ENCODE peak calls at places on chromosomes 2 and 18, in eight cellular contexts. One of them, this sample, is unnamed.
A peak's percentile ranks its signal among the peaks of the same experiment; 100 is the strongest.

GRCh38 chr18:77017355-77017754 is 115.2 kb downstream of the MBP start:
- DNase-seq in sigmoid colon: no peak
- DNase-seq in K562: no peak
- DNase-seq in prostate gland: no peak
- DNase-seq in GM12892: no peak
- DNase-seq in vagina: no peak
- DNase-seq in HepG2: no peak
- DNase-seq in HCT116: no peak
- DNase-seq in this sample: no peak

GRCh38 chr2:73938761-73939352 is 12.2 kb downstream of the DGUOK start:
- DNase-seq in sigmoid colon: no peak
- DNase-seq in K562: no peak
- DNase-seq in prostate gland: no peak
- DNase-seq in GM12892: no peak
- DNase-seq in vagina: no peak
- DNase-seq in HepG2: no peak
- DNase-seq in HCT116: no peak
- DNase-seq in this sample: no peak

GRCh38 chr18:923144-923543 is 18.5 kb downstream of the ADCYAP1 start:
- DNase-seq in sigmoid colon: no peak
- DNase-seq in K562: no peak
- DNase-seq in prostate gland: no peak
- DNase-seq in GM12892: no peak
- DNase-seq in vagina: no peak
- DNase-seq in HepG2: peak; percentile 58
- DNase-seq in HCT116: no peak
- DNase-seq in this sample: no peak

GRCh38 chr2:24820175-24820513 is 26.9 kb downstream of the CENPO start:
- DNase-seq in sigmoid colon: no peak
- DNase-seq in K562: no peak
- DNase-seq in prostate gland: no peak
- DNase-seq in GM12892: peak; percentile 13
- DNase-seq in vagina: no peak
- DNase-seq in HepG2: no peak
- DNase-seq in HCT116: no peak
- DNase-seq in this sample: no peak

GRCh38 chr2:135030826-135031225 is 16.4 kb downstream of the MAP3K19 start:
- DNase-seq in sigmoid colon: no peak
- DNase-seq in K562: peak; percentile 19
- DNase-seq in prostate gland: no peak
- DNase-seq in GM12892: no peak
- DNase-seq in vagina: no peak
- DNase-seq in HepG2: peak; percentile 41
- DNase-seq in HCT116: no peak
- DNase-seq in this sample: no peak

GRCh38 chr2:232341061-232341738 is 37.4 kb upstream of the ALPP start:
- DNase-seq in sigmoid colon: peak; percentile 54
- DNase-seq in K562: no peak
- DNase-seq in prostate gland: no peak
- DNase-seq in GM12892: no peak
- DNase-seq in vagina: no peak
- DNase-seq in HepG2: no peak
- DNase-seq in HCT116: no peak
- DNase-seq in this sample: peak; percentile 2

GRCh38 chr2:20350105-20350712 is 435 bp downstream of the PUM2 start:
- DNase-seq in sigmoid colon: peak; percentile 73
- DNase-seq in K562: peak; percentile 81
- DNase-seq in prostate gland: peak; percentile 38
- DNase-seq in GM12892: peak; percentile 50
- DNase-seq in vagina: no peak
- DNase-seq in HepG2: peak; percentile 38
- DNase-seq in HCT116: no peak
- DNase-seq in this sample: peak; percentile 93

GRCh38 chr2:196336715-196337617 is 165.6 kb upstream of the STK17B start:
- DNase-seq in sigmoid colon: no peak
- DNase-seq in K562: peak; percentile 44
- DNase-seq in prostate gland: no peak
- DNase-seq in GM12892: no peak
- DNase-seq in vagina: no peak
- DNase-seq in HepG2: peak; percentile 10
- DNase-seq in HCT116: no peak
- DNase-seq in this sample: no peak

GRCh38 chr2:38464971-38465788 is 88.1 kb upstream of the ATL2 start:
- DNase-seq in sigmoid colon: no peak
- DNase-seq in K562: no peak
- DNase-seq in prostate gland: no peak
- DNase-seq in GM12892: no peak
- DNase-seq in vagina: no peak
- DNase-seq in HepG2: no peak
- DNase-seq in HCT116: no peak
- DNase-seq in this sample: no peak

GRCh38 chr2:206031162-206031784 is 54.7 kb downstream of the INO80D start:
- DNase-seq in sigmoid colon: no peak
- DNase-seq in K562: no peak
- DNase-seq in prostate gland: no peak
- DNase-seq in GM12892: no peak
- DNase-seq in vagina: no peak
- DNase-seq in HepG2: no peak
- DNase-seq in HCT116: no peak
- DNase-seq in this sample: no peak

GRCh38 chr2:203586696-203587095 is 51.6 kb upstream of the RAPH1 start:
- DNase-seq in sigmoid colon: no peak
- DNase-seq in K562: no peak
- DNase-seq in prostate gland: no peak
- DNase-seq in GM12892: no peak
- DNase-seq in vagina: no peak
- DNase-seq in HepG2: no peak
- DNase-seq in HCT116: no peak
- DNase-seq in this sample: no peak

GRCh38 chr2:8303322-8303832 is 378.5 kb upstream of the ID2 start:
- DNase-seq in sigmoid colon: peak; percentile 85
- DNase-seq in K562: no peak
- DNase-seq in prostate gland: peak; percentile 12
- DNase-seq in GM12892: peak; percentile 44
- DNase-seq in vagina: no peak
- DNase-seq in HepG2: no peak
- DNase-seq in HCT116: no peak
- DNase-seq in this sample: no peak

GRCh38 chr2:75870654-75871137 is 160.0 kb upstream of the GCFC2 start:
- DNase-seq in sigmoid colon: no peak
- DNase-seq in K562: no peak
- DNase-seq in prostate gland: no peak
- DNase-seq in GM12892: no peak
- DNase-seq in vagina: no peak
- DNase-seq in HepG2: no peak
- DNase-seq in HCT116: no peak
- DNase-seq in this sample: no peak

GRCh38 chr2:46521215-46521683 is 41.9 kb downstream of the TMEM247 start:
- DNase-seq in sigmoid colon: peak; percentile 92
- DNase-seq in K562: no peak
- DNase-seq in prostate gland: no peak
- DNase-seq in GM12892: no peak
- DNase-seq in vagina: peak; percentile 97
- DNase-seq in HepG2: no peak
- DNase-seq in HCT116: no peak
- DNase-seq in this sample: no peak

GRCh38 chr2:48983556-48983955 is 170.8 kb downstream of the FSHR start:
- DNase-seq in sigmoid colon: no peak
- DNase-seq in K562: no peak
- DNase-seq in prostate gland: no peak
- DNase-seq in GM12892: no peak
- DNase-seq in vagina: no peak
- DNase-seq in HepG2: no peak
- DNase-seq in HCT116: no peak
- DNase-seq in this sample: no peak

GRCh38 chr2:159904127-159904564 is 106.1 kb upstream of the CD302 start:
- DNase-seq in sigmoid colon: no peak
- DNase-seq in K562: no peak
- DNase-seq in prostate gland: no peak
- DNase-seq in GM12892: peak; percentile 42
- DNase-seq in vagina: no peak
- DNase-seq in HepG2: no peak
- DNase-seq in HCT116: no peak
- DNase-seq in this sample: no peak

GRCh38 chr2:112920923-112921532 is 10.1 kb downstream of the IL37 start:
- DNase-seq in sigmoid colon: no peak
- DNase-seq in K562: no peak
- DNase-seq in prostate gland: no peak
- DNase-seq in GM12892: no peak
- DNase-seq in vagina: no peak
- DNase-seq in HepG2: no peak
- DNase-seq in HCT116: peak; percentile 49
- DNase-seq in this sample: no peak

GRCh38 chr2:169363027-169363569 is 764 bp upstream of the LRP2 start:
- DNase-seq in sigmoid colon: no peak
- DNase-seq in K562: no peak
- DNase-seq in prostate gland: no peak
- DNase-seq in GM12892: no peak
- DNase-seq in vagina: no peak
- DNase-seq in HepG2: no peak
- DNase-seq in HCT116: no peak
- DNase-seq in this sample: no peak

GRCh38 chr2:204331180-204331579 is 214.1 kb upstream of the PARD3B start:
- DNase-seq in sigmoid colon: no peak
- DNase-seq in K562: no peak
- DNase-seq in prostate gland: no peak
- DNase-seq in GM12892: no peak
- DNase-seq in vagina: no peak
- DNase-seq in HepG2: no peak
- DNase-seq in HCT116: no peak
- DNase-seq in this sample: no peak

GRCh38 chr2:169803480-169803879 is 4.8 kb downstream of the SSB start:
- DNase-seq in sigmoid colon: no peak
- DNase-seq in K562: no peak
- DNase-seq in prostate gland: no peak
- DNase-seq in GM12892: no peak
- DNase-seq in vagina: no peak
- DNase-seq in HepG2: no peak
- DNase-seq in HCT116: no peak
- DNase-seq in this sample: no peak

GRCh38 chr2:120231974-120232635 is 8.9 kb upstream of the TMEM185B start:
- DNase-seq in sigmoid colon: peak; percentile 64
- DNase-seq in K562: peak; percentile 41
- DNase-seq in prostate gland: peak; percentile 47
- DNase-seq in GM12892: peak; percentile 68
- DNase-seq in vagina: no peak
- DNase-seq in HepG2: no peak
- DNase-seq in HCT116: no peak
- DNase-seq in this sample: peak; percentile 61

GRCh38 chr18:48456838-48457237 is 47.7 kb upstream of the ZBTB7C start:
- DNase-seq in sigmoid colon: no peak
- DNase-seq in K562: no peak
- DNase-seq in prostate gland: no peak
- DNase-seq in GM12892: no peak
- DNase-seq in vagina: peak; percentile 56
- DNase-seq in HepG2: no peak
- DNase-seq in HCT116: no peak
- DNase-seq in this sample: no peak

GRCh38 chr2:219124379-219125110 is 36.1 kb downstream of the NHEJ1 start:
- DNase-seq in sigmoid colon: no peak
- DNase-seq in K562: peak; percentile 67
- DNase-seq in prostate gland: no peak
- DNase-seq in GM12892: no peak
- DNase-seq in vagina: no peak
- DNase-seq in HepG2: no peak
- DNase-seq in HCT116: no peak
- DNase-seq in this sample: no peak
- TF ChIP-seq POLR2A in sigmoid colon: no peak
- TF ChIP-seq POLR2A in K562: no peak
- TF ChIP-seq POLR2A in prostate gland: no peak
- TF ChIP-seq POLR2A in GM12892: no peak
- TF ChIP-seq POLR2A in vagina: no peak
- TF ChIP-seq POLR2A in HepG2: no peak
- TF ChIP-seq POLR2A in HCT116: no peak
- TF ChIP-seq POLR2A in this sample: no peak

GRCh38 chr18:11105463-11105862 is 43.9 kb downstream of the PIEZO2 start:
- DNase-seq in sigmoid colon: no peak
- DNase-seq in K562: no peak
- DNase-seq in prostate gland: no peak
- DNase-seq in GM12892: no peak
- DNase-seq in vagina: no peak
- DNase-seq in HepG2: no peak
- DNase-seq in HCT116: no peak
- DNase-seq in this sample: no peak
- TF ChIP-seq POLR2AphosphoS5 in sigmoid colon: no peak
- TF ChIP-seq POLR2AphosphoS5 in K562: no peak
- TF ChIP-seq POLR2AphosphoS5 in prostate gland: no peak
- TF ChIP-seq POLR2AphosphoS5 in GM12892: no peak
- TF ChIP-seq POLR2AphosphoS5 in vagina: no peak
- TF ChIP-seq POLR2AphosphoS5 in HepG2: no peak
- TF ChIP-seq POLR2AphosphoS5 in HCT116: no peak
- TF ChIP-seq POLR2AphosphoS5 in this sample: no peak

GRCh38 chr2:3535794-3536681 is 16.7 kb upstream of the ADI1 start:
- DNase-seq in sigmoid colon: peak; percentile 86
- DNase-seq in K562: peak; percentile 66
- DNase-seq in prostate gland: no peak
- DNase-seq in GM12892: no peak
- DNase-seq in vagina: peak; percentile 92
- DNase-seq in HepG2: peak; percentile 88
- DNase-seq in HCT116: peak; percentile 26
- DNase-seq in this sample: peak; percentile 59
- TF ChIP-seq POLR2A in sigmoid colon: no peak
- TF ChIP-seq POLR2A in K562: peak; percentile 64
- TF ChIP-seq POLR2A in prostate gland: peak; percentile 12
- TF ChIP-seq POLR2A in GM12892: no peak
- TF ChIP-seq POLR2A in vagina: no peak
- TF ChIP-seq POLR2A in HepG2: peak; percentile 93
- TF ChIP-seq POLR2A in HCT116: no peak
- TF ChIP-seq POLR2A in this sample: no peak

GRCh38 chr2:188399159-188399558 is 107.5 kb downstream of the GULP1 start:
- DNase-seq in sigmoid colon: no peak
- DNase-seq in K562: no peak
- DNase-seq in prostate gland: no peak
- DNase-seq in GM12892: no peak
- DNase-seq in vagina: no peak
- DNase-seq in HepG2: no peak
- DNase-seq in HCT116: no peak
- DNase-seq in this sample: no peak
- TF ChIP-seq POLR2AphosphoS5 in sigmoid colon: no peak
- TF ChIP-seq POLR2AphosphoS5 in K562: no peak
- TF ChIP-seq POLR2AphosphoS5 in prostate gland: no peak
- TF ChIP-seq POLR2AphosphoS5 in GM12892: no peak
- TF ChIP-seq POLR2AphosphoS5 in vagina: no peak
- TF ChIP-seq POLR2AphosphoS5 in HepG2: no peak
- TF ChIP-seq POLR2AphosphoS5 in HCT116: no peak
- TF ChIP-seq POLR2AphosphoS5 in this sample: no peak

GRCh38 chr18:63319383-63320040 is at the start of gene BCL2:
- DNase-seq in sigmoid colon: peak; percentile 82
- DNase-seq in K562: no peak
- DNase-seq in prostate gland: peak; percentile 26
- DNase-seq in GM12892: no peak
- DNase-seq in vagina: no peak
- DNase-seq in HepG2: no peak
- DNase-seq in HCT116: no peak
- DNase-seq in this sample: no peak
- TF ChIP-seq POLR2A in sigmoid colon: peak; percentile 23
- TF ChIP-seq POLR2A in K562: no peak
- TF ChIP-seq POLR2A in prostate gland: no peak
- TF ChIP-seq POLR2A in GM12892: no peak
- TF ChIP-seq POLR2A in vagina: no peak
- TF ChIP-seq POLR2A in HepG2: no peak
- TF ChIP-seq POLR2A in HCT116: no peak
- TF ChIP-seq POLR2A in this sample: no peak

This sample was measured in upper lobe of left lung.